ENCODE peak calls at places on chromosome 21, in five cellular contexts. D is PC-9, Y is HCT116, U is MM.1S, O is GM23338. C is an unnamed sample.

GRCh38 chr21:36103434-36103833 is 31.4 kb upstream of the CBR3 start:
- DNase-seq in D (peak; percentile 43), Y (no peak), U (no peak), O (no peak), C (no peak)

GRCh38 chr21:42837421-42838211 is 41.7 kb downstream of the WDR4 start:
- DNase-seq in D (no peak), Y (no peak), U (no peak), O (peak; percentile 52), C (no peak)

GRCh38 chr21:29175408-29176147 is 45.1 kb downstream of the MAP3K7CL start:
- DNase-seq in D (peak; percentile 45), Y (no peak), U (no peak), O (no peak), C (peak; percentile 24)

GRCh38 chr21:21383126-21383525 is 384.9 kb downstream of the NCAM2 start:
- DNase-seq in D (no peak), Y (no peak), U (no peak), O (no peak), C (peak; percentile 46)

GRCh38 chr21:28644762-28645161 is 347.9 kb downstream of the LTN1 start:
- DNase-seq in D (no peak), Y (no peak), U (no peak), O (no peak), C (peak; percentile 52)

GRCh38 chr21:31456201-31456600 is 112.1 kb upstream of the TIAM1 start:
- DNase-seq in D (no peak), Y (no peak), U (no peak), O (no peak), C (no peak)

GRCh38 chr21:10273196-10273595 is 248.2 kb upstream of the TPTE start:
- DNase-seq in D (no peak), Y (no peak), U (no peak), O (no peak), C (no peak)

GRCh38 chr21:20259035-20259867 is 739.0 kb upstream of the NCAM2 start:
- DNase-seq in D (no peak), Y (no peak), U (no peak), O (no peak), C (no peak)

GRCh38 chr21:40788635-40789034 is 58.3 kb downstream of the DSCAM start:
- DNase-seq in D (no peak), Y (no peak), U (no peak), O (no peak), C (no peak)

GRCh38 chr21:26320541-26320940 is 150.0 kb upstream of the APP start:
- DNase-seq in D (no peak), Y (no peak), U (no peak), O (no peak), C (no peak)

GRCh38 chr21:45981154-45981606 is 390 bp upstream of the COL6A1 start:
- DNase-seq in D (peak; percentile 65), Y (peak; percentile 52), U (peak; percentile 41), O (peak; percentile 85), C (peak; percentile 93)

GRCh38 chr21:45982758-45983731 is 1.5 kb downstream of the COL6A1 start:
- DNase-seq in D (no peak), Y (no peak), U (no peak), O (no peak), C (peak; percentile 53)

GRCh38 chr21:45981641-45982255 is at the start of gene COL6A1:
- DNase-seq in D (no peak), Y (no peak), U (no peak), O (peak; percentile 52), C (peak; percentile 87)

GRCh38 chr21:45980697-45981096 is 873 bp upstream of the COL6A1 start:
- DNase-seq in D (no peak), Y (no peak), U (no peak), O (no peak), C (no peak)

GRCh38 chr21:45982256-45982757 is 737 bp downstream of the COL6A1 start:
- DNase-seq in D (no peak), Y (no peak), U (no peak), O (no peak), C (peak; percentile 55)
- TF ChIP-seq EZH2 in D (no peak), Y (no peak), U (no peak), O (no peak), C (no peak)

DNA sequence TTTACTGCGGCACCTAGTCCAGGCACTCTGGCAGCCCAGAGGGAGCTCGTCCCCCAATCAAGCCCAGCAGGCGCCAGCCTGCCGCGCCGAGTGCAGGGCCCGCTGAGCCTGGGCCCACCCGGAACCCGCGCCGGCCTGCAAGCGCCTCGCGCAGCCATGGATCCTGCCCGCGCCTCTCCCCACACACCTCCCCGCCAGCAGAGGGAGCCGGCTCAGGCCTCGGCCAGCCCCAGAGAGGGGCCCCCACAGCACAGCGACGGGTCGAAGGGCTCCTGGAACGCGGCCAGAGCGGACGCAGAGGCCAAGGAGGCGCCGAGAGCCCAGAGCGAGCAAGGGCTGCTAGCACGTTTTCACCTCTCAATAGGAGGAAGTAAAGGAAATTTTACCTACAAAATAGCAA is 767.0 kb downstream of the MRPL39 start:
- DNase-seq in D (no peak), Y (no peak), U (no peak), O (peak; percentile 43), C (no peak)
- H3K4me1 ChIP-seq in D (no peaks in the 10 kb centered on the region), Y (no peaks in the 10 kb centered on the region), U (no peaks in the 10 kb centered on the region), O (no peaks in the 10 kb centered on the region), C (no peaks in the 10 kb centered on the region)

GRCh38 chr21:33959680-33960079 is 44.1 kb upstream of the ATP5PO start:
- DNase-seq in D (no peak), Y (no peak), U (no peak), O (no peak), C (no peak)

GRCh38 chr21:33951276-33952178 is 35.9 kb upstream of the ATP5PO start:
- DNase-seq in D (no peak), Y (no peak), U (no peak), O (no peak), C (peak; percentile 53)

GRCh38 chr21:33949516-33950424 is 34.2 kb upstream of the ATP5PO start:
- DNase-seq in D (no peak), Y (no peak), U (peak; percentile 49), O (no peak), C (no peak)

GRCh38 chr21:33950425-33951079 is 34.9 kb upstream of the ATP5PO start:
- DNase-seq in D (no peak), Y (no peak), U (no peak), O (no peak), C (no peak)

GRCh38 chr21:33954395-33954794 is 38.8 kb upstream of the ATP5PO start:
- DNase-seq in D (no peak), Y (no peak), U (no peak), O (no peak), C (no peak)
- H3K9me2 ChIP-seq in D (no peaks in the 10 kb centered on the region), Y (no peaks in the 10 kb centered on the region), U (no peaks in the 10 kb centered on the region), O (no peaks in the 10 kb centered on the region), C (no peaks in the 10 kb centered on the region)

GRCh38 chr21:44712203-44713028 is 1.0 kb upstream of the TSPEAR start:
- DNase-seq in D (no peak), Y (no peak), U (no peak), O (peak; percentile 60), C (no peak)

GRCh38 chr21:44710756-44711326 is 531 bp downstream of the TSPEAR start:
- DNase-seq in D (no peak), Y (no peak), U (no peak), O (peak; percentile 84), C (no peak)

GRCh38 chr21:44713130-44713529 is 1.8 kb upstream of the TSPEAR start:
- DNase-seq in D (no peak), Y (no peak), U (no peak), O (no peak), C (no peak)

GRCh38 chr21:44710294-44710665 is 1.1 kb downstream of the TSPEAR start:
- DNase-seq in D (no peak), Y (no peak), U (no peak), O (peak; percentile 40), C (no peak)

GRCh38 chr21:44711327-44712202 is at the start of gene TSPEAR:
- DNase-seq in D (no peak), Y (no peak), U (no peak), O (peak; percentile 57), C (no peak)
- TF ChIP-seq EZH2 in D (peak; percentile 28), Y (no peak), U (no peak), O (peak; percentile 81), C (no peak)

GRCh38 chr21:35039595-35040291 is 9.4 kb downstream of the RUNX1 start:
- DNase-seq in D (no peak), Y (no peak), U (no peak), O (no peak), C (no peak)

GRCh38 chr21:35036521-35037383 is 12.3 kb downstream of the RUNX1 start:
- DNase-seq in D (no peak), Y (no peak), U (no peak), O (no peak), C (no peak)

GRCh38 chr21:35037384-35038105 is 11.6 kb downstream of the RUNX1 start:
- DNase-seq in D (no peak), Y (no peak), U (no peak), O (no peak), C (no peak)

GRCh38 chr21:35041122-35041521 is 8.0 kb downstream of the RUNX1 start:
- DNase-seq in D (no peak), Y (no peak), U (no peak), O (no peak), C (no peak)

GRCh38 chr21:35038772-35039145 is 10.3 kb downstream of the RUNX1 start:
- DNase-seq in D (no peak), Y (no peak), U (no peak), O (no peak), C (no peak)
- H3K4me1 ChIP-seq in D (no peaks in the 10 kb centered on the region), Y (no peaks in the 10 kb centered on the region), U (peaks cover 10% of the 10 kb centered on the region), O (no peaks in the 10 kb centered on the region), C (peaks cover 5% of the 10 kb centered on the region)

GRCh38 chr21:41831453-41831831 is 47.7 kb downstream of the PRDM15 start:
- DNase-seq in D (no peak), Y (no peak), U (no peak), O (no peak), C (no peak)

GRCh38 chr21:41834252-41834925 is 44.8 kb downstream of the PRDM15 start:
- DNase-seq in D (no peak), Y (no peak), U (peak; percentile 18), O (no peak), C (no peak)

GRCh38 chr21:41834926-41835663 is 44.0 kb downstream of the PRDM15 start:
- DNase-seq in D (no peak), Y (no peak), U (no peak), O (no peak), C (no peak)

GRCh38 chr21:41832230-41833137 is 46.7 kb downstream of the PRDM15 start:
- DNase-seq in D (no peak), Y (no peak), U (peak; percentile 28), O (no peak), C (no peak)

DNA sequence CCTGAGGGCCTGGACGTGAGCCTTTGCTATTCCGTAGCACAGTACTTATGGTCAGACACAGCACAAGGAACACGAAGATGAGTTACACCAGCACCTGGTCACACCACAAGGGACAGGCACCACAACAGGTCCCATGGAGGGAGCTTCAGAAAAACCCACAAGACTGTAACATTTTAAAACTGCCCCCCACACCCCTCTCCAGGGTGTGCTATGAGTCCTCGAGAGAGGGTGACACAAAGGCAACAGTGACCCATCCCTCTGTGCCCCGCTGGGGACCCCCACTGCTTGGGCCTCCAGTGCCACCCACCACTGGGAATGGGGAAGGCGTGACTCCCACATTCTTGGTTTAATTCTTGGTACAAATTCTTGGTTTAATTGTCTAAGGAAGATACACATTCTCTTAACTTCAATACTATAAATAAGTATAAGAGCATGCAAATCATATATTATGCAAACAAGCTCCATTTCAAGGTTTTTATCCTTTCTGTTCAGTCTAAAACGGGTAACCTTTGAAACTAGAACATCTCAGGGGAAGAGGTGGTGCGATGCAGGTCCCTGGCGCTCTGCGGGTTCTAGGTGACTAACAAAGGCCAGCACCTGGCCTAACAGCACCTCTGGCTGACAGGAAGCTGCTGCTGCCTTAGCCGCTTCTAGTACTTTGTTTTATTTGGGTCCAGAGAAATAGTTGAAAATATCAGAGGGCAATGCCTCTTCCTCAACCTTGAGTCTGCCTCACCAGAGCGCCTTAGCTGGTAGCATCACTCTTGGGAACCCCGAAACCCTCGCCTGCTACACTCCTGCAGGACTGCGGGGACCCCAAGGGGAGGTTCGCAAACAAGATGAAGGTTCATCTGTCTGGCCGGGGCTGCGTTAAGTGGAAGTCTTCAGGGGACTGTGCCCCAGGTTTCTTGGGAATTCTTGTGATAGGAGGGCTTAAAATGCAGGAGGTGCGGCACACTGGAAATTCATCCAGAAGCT is 45.7 kb downstream of the PRDM15 start:
- DNase-seq in D (no peak), Y (no peak), U (peak; percentile 95), O (no peak), C (no peak)
- H3K9me2 ChIP-seq in D (no peaks in the 10 kb centered on the region), Y (no peaks in the 10 kb centered on the region), U (no peaks in the 10 kb centered on the region), O (peaks cover 5% of the 10 kb centered on the region), C (no peaks in the 10 kb centered on the region)

C was measured in GM23248.